ENCODE peak calls at places on chromosomes 6 and 20, in four cellular contexts. X is K562, O is endothelial cell of umbilical vein, L is GM12878. C is an unnamed sample.

GRCh38 chr6:142926494-142927273 is 18.3 kb downstream of the HIVEP2 start:
- DNase-seq in O (peak; percentile 82), L (no peak), X (peak; percentile 54), C (peak; percentile 90)

GRCh38 chr6:154479388-154480143 is 30.9 kb downstream of the CNKSR3 start:
- DNase-seq in O (peak; percentile 60), L (no peak), X (peak; percentile 56), C (peak; percentile 67)

GRCh38 chr20:59158673-59159072 is 4.9 kb upstream of the ZNF831 start:
- DNase-seq in O (no peak), X (no peak), L (no peak), C (no peak)

GRCh38 chr6:166351715-166352285 is 9.5 kb upstream of the SFT2D1 start:
- DNase-seq in L (peak; percentile 75), O (no peak), X (peak; percentile 75), C (no peak)

GRCh38 chr6:107689881-107690545 is 134.1 kb downstream of the SCML4 start:
- DNase-seq in L (no peak), X (no peak), O (no peak), C (no peak)

GRCh38 chr6:4612636-4613171 is 163.5 kb upstream of the CDYL start:
- DNase-seq in L (no peak), X (no peak), O (no peak), C (peak; percentile 32)

GRCh38 chr6:113763311-113763766 is 93.8 kb upstream of the MARCKS start:
- DNase-seq in X (no peak), O (peak; percentile 47), L (no peak), C (peak; percentile 7)

GRCh38 chr20:63672666-63673065 is 14.6 kb downstream of the RTEL1 start:
- DNase-seq in O (no peak), L (no peak), X (no peak), C (no peak)

GRCh38 chr6:18260448-18261106 is 3.8 kb downstream of the DEK start:
- DNase-seq in X (no peak), O (no peak), L (peak; percentile 64), C (peak; percentile 36)

GRCh38 chr6:157673596-157673995 is 149.4 kb upstream of the SNX9 start:
- DNase-seq in L (no peak), X (no peak), O (no peak), C (no peak)

GRCh38 chr20:50546729-50547314 is 36.6 kb downstream of the PTPN1 start:
- DNase-seq in O (no peak), L (no peak), X (no peak), C (no peak)

GRCh38 chr6:1593958-1594314 is 15.8 kb upstream of the FOXC1 start:
- DNase-seq in L (no peak), X (no peak), O (no peak), C (no peak)

GRCh38 chr6:121823437-121823851 is 388.0 kb downstream of the GJA1 start:
- DNase-seq in O (peak; percentile 22), L (no peak), X (no peak), C (peak; percentile 79)

GRCh38 chr6:100512203-100512862 is 47.6 kb upstream of the SIM1 start:
- DNase-seq in X (no peak), L (no peak), O (no peak), C (peak; percentile 56)

GRCh38 chr6:43785904-43786303 is 15.9 kb downstream of the VEGFA start:
- DNase-seq in O (no peak), X (no peak), L (no peak), C (no peak)

GRCh38 chr6:3297909-3298308 is 39.2 kb downstream of the PSMG4 start:
- DNase-seq in O (no peak), L (no peak), X (no peak), C (no peak)

GRCh38 chr20:43949741-43950618 is 35.3 kb downstream of the TOX2 start:
- DNase-seq in L (peak; percentile 66), O (no peak), X (peak; percentile 34), C (no peak)

GRCh38 chr20:45892828-45893500 is 1.8 kb downstream of the CTSA start:
- DNase-seq in O (no peak), X (no peak), L (no peak), C (no peak)

GRCh38 chr6:56368484-56368883 is 121.1 kb upstream of the COL21A1 start:
- DNase-seq in L (no peak), O (peak; percentile 76), X (no peak), C (no peak)

GRCh38 chr6:24522090-24522820 is 27.5 kb downstream of the ALDH5A1 start:
- DNase-seq in O (no peak), X (peak; percentile 38), L (peak; percentile 59), C (peak; percentile 17)

GRCh38 chr20:49318430-49319203 is 40.8 kb upstream of the ZNFX1 start:
- DNase-seq in O (no peak), L (no peak), X (no peak), C (no peak)

GRCh38 chr6:54481096-54481495 is 172.9 kb downstream of the TINAG start:
- DNase-seq in X (no peak), O (peak; percentile 14), L (no peak), C (no peak)

GRCh38 chr6:41488392-41489129 is 57.6 kb upstream of the FOXP4 start:
- DNase-seq in L (peak; percentile 42), X (no peak), O (peak; percentile 27), C (peak; percentile 92)

GRCh38 chr6:20334334-20334733 is 67.3 kb upstream of the E2F3 start:
- DNase-seq in X (peak; percentile 92), O (no peak), L (no peak), C (no peak)

GRCh38 chr6:17584241-17584803 is 15.8 kb upstream of the FAM8A1 start:
- DNase-seq in L (no peak), X (peak; percentile 62), O (peak; percentile 84), C (peak; percentile 86)

GRCh38 chr6:43246301-43247114 is 3.2 kb downstream of the TTBK1 start:
- DNase-seq in O (peak; percentile 55), X (peak; percentile 57), L (no peak), C (no peak)

GRCh38 chr20:9912858-9913434 is 74.1 kb upstream of the PAK5 start:
- DNase-seq in L (no peak), X (peak; percentile 4), O (peak; percentile 63), C (peak; percentile 42)

GRCh38 chr20:37575884-37576283 is 48.2 kb upstream of the BLCAP start:
- DNase-seq in O (no peak), L (peak; percentile 36), X (no peak), C (no peak)

GRCh38 chr6:142377112-142377848 is 75.5 kb downstream of the ADGRG6 start:
- DNase-seq in X (peak; percentile 13), L (no peak), O (peak; percentile 84), C (peak; percentile 26)

DNA sequence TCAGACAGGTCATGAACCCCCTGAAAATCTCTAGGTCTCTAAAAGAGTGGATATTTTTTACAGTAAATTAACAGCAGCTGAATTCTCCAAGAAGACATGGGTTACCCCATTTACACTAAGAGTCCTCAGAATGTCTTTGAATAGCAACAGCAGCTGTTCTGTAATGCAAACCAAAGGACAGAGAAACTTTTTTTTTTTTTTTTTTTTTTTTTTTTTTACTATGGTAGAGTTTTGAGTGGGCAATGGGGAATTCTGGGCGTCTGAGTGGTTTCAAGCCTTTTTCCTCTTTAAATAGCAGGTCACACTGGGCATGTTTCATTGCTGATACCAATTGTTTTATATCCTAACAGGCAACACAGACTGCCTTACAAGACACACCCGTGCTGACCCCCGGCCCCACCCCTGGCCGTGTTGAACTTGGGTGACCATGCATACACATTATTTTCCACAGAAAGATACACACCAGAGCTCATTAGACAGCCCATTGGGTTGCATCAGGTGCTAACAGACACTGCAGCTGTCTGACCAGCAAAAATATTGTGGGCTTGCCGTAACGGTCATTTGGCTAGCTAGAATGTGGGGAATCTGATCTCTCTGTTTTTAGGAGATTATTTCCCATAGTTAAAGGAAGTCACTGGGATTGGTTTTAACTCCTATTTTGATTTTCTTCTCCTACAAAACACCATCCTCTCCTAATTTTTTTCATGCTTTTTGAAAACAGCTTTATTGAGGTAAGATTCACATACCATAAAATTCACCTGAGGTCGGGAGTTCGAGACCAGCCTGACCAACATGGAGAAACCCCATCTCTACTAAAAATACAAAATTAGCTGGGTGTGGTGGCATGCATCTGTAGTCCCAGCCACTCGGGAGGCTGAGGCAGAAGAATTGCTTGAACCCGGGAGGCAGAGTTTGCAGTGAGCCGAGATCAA is 26.7 kb upstream of the IRF4 start:
- DNase-seq in X (no peak), L (peak; percentile 78), O (no peak), C (no peak)
- TF ChIP-seq FOS in X (no peak), L (no peak), O (no peak), C (no peak)

GRCh38 chr20:34549929-34550305 is 8.6 kb upstream of the MAP1LC3A start:
- DNase-seq in X (no peak), O (no peak), L (no peak), C (no peak)

GRCh38 chr20:34552569-34552968 is 5.9 kb upstream of the MAP1LC3A start:
- DNase-seq in X (no peak), L (no peak), O (no peak), C (no peak)

GRCh38 chr20:34546751-34547181 is 11.8 kb upstream of the MAP1LC3A start:
- DNase-seq in L (no peak), O (no peak), X (no peak), C (no peak)

GRCh38 chr20:34547844-34548613 is 10.5 kb upstream of the MAP1LC3A start:
- DNase-seq in X (no peak), O (no peak), L (no peak), C (no peak)

GRCh38 chr20:34549291-34549928 is 9.1 kb upstream of the MAP1LC3A start:
- DNase-seq in O (no peak), L (no peak), X (peak; percentile 60), C (peak; percentile 15)
- TF ChIP-seq FOS in O (no peak), L (no peak), X (no peak), C (no peak)

DNA sequence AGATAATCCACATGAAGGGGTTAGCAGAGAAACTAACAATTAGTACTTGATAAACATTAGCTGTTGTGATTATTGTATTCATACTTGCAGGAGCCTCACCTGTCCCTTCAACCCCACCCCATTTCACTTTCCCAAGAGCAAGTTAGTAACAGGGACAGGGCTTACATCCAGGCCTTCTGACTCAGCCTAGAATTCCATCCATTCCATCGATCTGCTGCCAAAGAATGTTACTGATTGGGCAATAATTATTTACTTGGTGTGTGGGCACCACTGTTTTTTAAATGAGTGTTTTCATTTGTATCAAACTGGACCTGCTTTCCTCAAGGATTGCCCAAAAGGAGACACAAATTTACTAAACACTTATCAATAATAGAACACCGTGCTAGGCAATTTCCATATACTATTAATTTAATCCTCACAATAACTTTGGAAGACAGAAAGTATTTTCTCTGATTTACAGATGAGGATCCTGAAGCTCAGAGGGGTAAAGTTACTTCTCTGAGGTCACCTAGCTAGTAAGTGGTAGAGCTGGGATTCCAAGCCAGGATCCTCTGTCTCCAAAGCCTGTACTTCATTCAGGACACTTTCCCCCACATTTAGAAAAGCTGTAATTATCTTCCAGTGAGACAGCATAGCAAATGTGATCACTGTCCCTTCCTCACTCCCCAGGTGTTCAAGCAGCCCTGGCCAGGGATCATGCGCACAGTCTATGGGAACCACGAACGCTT is 32.8 kb downstream of the GSS start:
- DNase-seq in X (no peak), O (no peak), L (no peak), C (peak; percentile 83)
- TF ChIP-seq FOS in X (no peak), O (no peak), L (no peak), C (peak; percentile 69)

DNA sequence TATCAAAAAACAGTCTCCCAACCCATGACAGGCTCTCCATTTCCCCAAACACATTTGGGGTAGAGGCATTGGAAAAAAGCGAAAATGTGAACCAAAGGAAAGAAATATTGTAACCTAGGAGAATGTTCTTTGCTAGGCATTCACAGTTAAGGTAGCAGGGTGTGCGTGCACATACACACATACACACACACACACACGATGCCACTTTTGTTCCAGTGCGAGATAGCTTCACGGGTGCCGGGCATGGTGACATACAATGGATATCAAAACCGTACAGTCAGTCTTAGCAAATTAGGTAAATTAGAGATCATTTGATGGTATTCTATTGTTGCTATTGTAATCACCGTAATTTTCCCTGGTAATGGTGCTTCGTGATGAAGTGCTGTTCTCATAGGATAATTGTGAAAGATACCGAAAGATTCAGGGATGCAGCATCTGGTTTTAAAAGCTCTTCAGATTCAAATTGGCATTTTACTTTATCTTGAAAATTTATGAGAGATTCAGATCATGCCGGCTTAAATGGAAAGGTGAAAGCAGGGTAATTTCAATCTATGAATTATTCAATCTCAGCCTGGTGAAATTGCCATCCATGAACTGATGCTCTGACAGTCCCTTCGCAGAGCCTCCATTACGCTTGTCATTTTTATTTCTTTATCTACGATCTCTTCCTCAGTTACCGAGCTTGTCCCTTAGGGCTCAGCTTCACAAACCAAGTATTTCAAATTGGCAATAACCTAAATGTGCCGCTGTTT is 71.4 kb upstream of the SOX4 start:
- DNase-seq in X (no peak), L (no peak), O (no peak), C (no peak)
- TF ChIP-seq FOS in X (no peak), L (no peak), O (no peak), C (no peak)